ENCODE peak calls at places on chromosomes 5 and 9, in four cellular contexts. B is fibroblast of lung, V is SK-N-SH, R is neuronal stem cell. Y is an unnamed sample.

GRCh38 chr5:117657591-117657990 is 1083.0 kb upstream of the SEMA6A start:
- DNase-seq in R (no peak), V (peak; percentile 11), B (peak; percentile 0), Y (no peak)

GRCh38 chr5:88667187-88668141 is 215.5 kb downstream of the MEF2C start:
- DNase-seq in V (no peak), R (no peak), B (peak; percentile 65), Y (peak; percentile 79)

GRCh38 chr5:163005949-163006348 is 431.4 kb upstream of the CCNG1 start:
- DNase-seq in R (no peak), V (no peak), B (peak; percentile 1), Y (no peak)

GRCh38 chr5:59757442-59757841 is 136.1 kb downstream of the PDE4D start:
- DNase-seq in V (no peak), B (peak; percentile 32), R (no peak), Y (no peak)

GRCh38 chr5:116371935-116372334 is 202.7 kb downstream of the SEMA6A start:
- DNase-seq in V (no peak), R (no peak), B (no peak), Y (no peak)

GRCh38 chr5:135024956-135025729 is 8.9 kb downstream of the PITX1 start:
- DNase-seq in V (no peak), B (no peak), R (no peak), Y (no peak)

GRCh38 chr5:134506054-134507039 is 19.1 kb upstream of the JADE2 start:
- DNase-seq in B (no peak), R (no peak), V (no peak), Y (peak; percentile 94)

GRCh38 chr5:135140805-135141204 is 106.8 kb upstream of the PITX1 start:
- DNase-seq in B (peak; percentile 85), V (no peak), R (no peak), Y (no peak)

GRCh38 chr9:3912260-3912659 is 386.5 kb upstream of the RFX3 start:
- DNase-seq in B (peak; percentile 89), V (no peak), R (no peak), Y (no peak)

GRCh38 chr5:79772651-79773050 is 83.0 kb downstream of the CMYA5 start:
- DNase-seq in V (no peak), R (no peak), B (no peak), Y (no peak)

GRCh38 chr9:20621553-20622329 is 558 bp downstream of the MLLT3 start:
- DNase-seq in B (peak; percentile 78), V (peak; percentile 84), R (peak; percentile 72), Y (peak; percentile 83)

GRCh38 chr5:135185461-135186075 is 151.5 kb upstream of the PITX1 start:
- DNase-seq in B (peak; percentile 82), V (no peak), R (no peak), Y (peak; percentile 40)

GRCh38 chr5:91052977-91053732 is 330.0 kb downstream of the ARRDC3 start:
- DNase-seq in V (no peak), R (no peak), B (no peak), Y (no peak)

GRCh38 chr9:92206490-92206889 is 87.0 kb downstream of the IARS1 start:
- DNase-seq in V (no peak), R (no peak), B (peak; percentile 23), Y (no peak)

GRCh38 chr9:116899337-116900006 is 212.4 kb downstream of the TRIM32 start:
- DNase-seq in B (peak; percentile 51), V (no peak), R (no peak), Y (peak; percentile 63)

GRCh38 chr9:85995612-85996011 is 54.7 kb downstream of the NAA35 start:
- DNase-seq in R (no peak), V (no peak), B (no peak), Y (no peak)

GRCh38 chr5:133396187-133396621 is 216.1 kb downstream of the FSTL4 start:
- DNase-seq in R (peak; percentile 49), B (no peak), V (no peak), Y (peak; percentile 83)

GRCh38 chr5:158538506-158539074 is 561.1 kb downstream of the EBF1 start:
- DNase-seq in R (no peak), B (no peak), V (no peak), Y (peak; percentile 76)

GRCh38 chr9:110900917-110901316 is 137.4 kb downstream of the LPAR1 start:
- DNase-seq in R (no peak), V (no peak), B (peak; percentile 35), Y (no peak)

GRCh38 chr5:5494489-5495402 is 72.3 kb downstream of the ICE1 start:
- DNase-seq in V (peak; percentile 24), B (peak; percentile 48), R (peak; percentile 72), Y (peak; percentile 98)

GRCh38 chr5:112245616-112246015 is 173.5 kb downstream of the EPB41L4A start:
- DNase-seq in B (no peak), R (peak; percentile 35), V (no peak), Y (peak; percentile 53)

GRCh38 chr9:96618209-96619108 is 1.2 kb downstream of the CDC14B start:
- DNase-seq in R (no peak), B (peak; percentile 51), V (peak; percentile 63), Y (peak; percentile 75)

GRCh38 chr5:5317976-5318375 is 104.5 kb upstream of the ICE1 start:
- DNase-seq in V (no peak), B (no peak), R (no peak), Y (peak; percentile 41)

GRCh38 chr9:98207606-98208005 is 15.2 kb upstream of the CORO2A start:
- DNase-seq in R (no peak), V (no peak), B (no peak), Y (no peak)

GRCh38 chr9:128762664-128763449 is 8.9 kb downstream of the ZER1 start:
- DNase-seq in B (no peak), R (no peak), V (no peak), Y (no peak)

GRCh38 chr5:158382473-158382872 is 523.5 kb upstream of the CLINT1 start:
- DNase-seq in B (peak; percentile 97), V (no peak), R (no peak), Y (peak; percentile 81)

GRCh38 chr5:305459-305858 is 16.1 kb upstream of the AHRR start:
- DNase-seq in B (no peak), R (no peak), V (no peak), Y (peak; percentile 26)

GRCh38 chr9:79312686-79313421 is 258.9 kb upstream of the TLE4 start:
- DNase-seq in R (no peak), V (no peak), B (no peak), Y (peak; percentile 63)

DNA sequence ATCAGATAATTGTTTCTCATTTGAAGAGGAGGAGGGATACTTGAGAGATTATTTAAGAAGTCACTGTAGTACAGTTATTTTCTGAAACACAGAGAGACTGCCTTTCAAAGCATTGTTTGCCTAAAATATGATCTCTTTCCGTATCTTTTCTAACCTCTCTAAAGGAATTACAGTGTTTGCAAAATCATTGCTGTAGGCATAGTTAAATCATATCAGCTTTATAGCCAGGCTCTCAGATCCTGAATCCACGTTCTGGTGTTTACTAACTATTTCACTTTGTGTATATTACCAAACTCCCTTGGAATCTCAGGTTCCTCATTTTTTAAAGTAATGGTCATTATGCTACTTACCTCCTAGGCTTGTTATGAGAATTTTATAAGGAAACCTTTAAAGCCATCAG is 1151.6 kb upstream of the CDH9 start:
- DNase-seq in B (no peak), V (no peak), R (no peak), Y (no peak)
- H3K27ac ChIP-seq in B (no peak overlapping the region), V (no peak overlapping the region), R (no peak overlapping the region), Y (no peak overlapping the region)

DNA sequence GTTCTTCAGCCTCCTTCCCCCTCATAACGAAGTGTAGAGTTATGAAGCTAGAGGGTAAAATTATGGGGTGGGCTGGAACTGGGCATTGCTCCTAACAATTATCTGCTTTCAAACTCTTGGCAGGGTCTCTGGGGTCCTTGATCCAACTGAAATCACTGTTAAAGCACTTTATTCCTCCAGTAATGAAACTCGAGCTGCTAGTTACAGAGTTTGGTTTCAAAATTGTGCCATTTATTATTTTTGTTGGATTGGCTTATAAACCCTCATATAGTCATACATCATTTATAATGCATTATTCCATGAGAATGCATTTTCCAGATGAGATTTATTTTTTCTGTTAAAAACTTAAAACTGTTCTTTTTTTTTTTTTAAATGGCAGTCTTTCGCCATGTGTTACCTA is 158.5 kb downstream of the RGS3 start:
- DNase-seq in V (no peak), R (no peak), B (no peak), Y (peak; percentile 17)
- H3K4me3 ChIP-seq in V (no peak overlapping the region), R (no peak overlapping the region), B (no peak overlapping the region), Y (no peak overlapping the region)

GRCh38 chr5:14416709-14417108 is 164.9 kb upstream of the OTULINL start:
- DNase-seq in V (no peak), B (peak; percentile 23), R (no peak), Y (peak; percentile 72)

GRCh38 chr5:14419686-14420085 is 161.9 kb upstream of the OTULINL start:
- DNase-seq in B (no peak), V (no peak), R (no peak), Y (no peak)

GRCh38 chr5:14415516-14416074 is 166.0 kb upstream of the OTULINL start:
- DNase-seq in B (peak; percentile 22), R (no peak), V (no peak), Y (no peak)

GRCh38 chr5:14417792-14418765 is 163.5 kb upstream of the OTULINL start:
- DNase-seq in B (peak; percentile 62), R (no peak), V (peak; percentile 62), Y (peak; percentile 75)

GRCh38 chr5:14417232-14417730 is 164.3 kb upstream of the OTULINL start:
- DNase-seq in R (no peak), B (peak; percentile 76), V (peak; percentile 88), Y (peak; percentile 88)
- H3K9ac ChIP-seq in R (no peak overlapping the region), B (no peak overlapping the region), V (peak overlapping the region; percentile 50), Y (no peak overlapping the region)

GRCh38 chr5:10726913-10727517 is 34.0 kb downstream of the DAP start:
- DNase-seq in B (no peak), V (no peak), R (no peak), Y (no peak)
- H3K27ac ChIP-seq in B (peak overlapping the region; percentile 19), V (peak overlapping the region; percentile 94), R (no peak overlapping the region), Y (no peak overlapping the region)

GRCh38 chr9:137166242-137167112 is 3.4 kb downstream of the LRRC26 start:
- DNase-seq in R (no peak), V (peak; percentile 50), B (no peak), Y (no peak)
- H3K4me3 ChIP-seq in R (no peak overlapping the region), V (no peak overlapping the region), B (no peak overlapping the region), Y (no peak overlapping the region)

DNA sequence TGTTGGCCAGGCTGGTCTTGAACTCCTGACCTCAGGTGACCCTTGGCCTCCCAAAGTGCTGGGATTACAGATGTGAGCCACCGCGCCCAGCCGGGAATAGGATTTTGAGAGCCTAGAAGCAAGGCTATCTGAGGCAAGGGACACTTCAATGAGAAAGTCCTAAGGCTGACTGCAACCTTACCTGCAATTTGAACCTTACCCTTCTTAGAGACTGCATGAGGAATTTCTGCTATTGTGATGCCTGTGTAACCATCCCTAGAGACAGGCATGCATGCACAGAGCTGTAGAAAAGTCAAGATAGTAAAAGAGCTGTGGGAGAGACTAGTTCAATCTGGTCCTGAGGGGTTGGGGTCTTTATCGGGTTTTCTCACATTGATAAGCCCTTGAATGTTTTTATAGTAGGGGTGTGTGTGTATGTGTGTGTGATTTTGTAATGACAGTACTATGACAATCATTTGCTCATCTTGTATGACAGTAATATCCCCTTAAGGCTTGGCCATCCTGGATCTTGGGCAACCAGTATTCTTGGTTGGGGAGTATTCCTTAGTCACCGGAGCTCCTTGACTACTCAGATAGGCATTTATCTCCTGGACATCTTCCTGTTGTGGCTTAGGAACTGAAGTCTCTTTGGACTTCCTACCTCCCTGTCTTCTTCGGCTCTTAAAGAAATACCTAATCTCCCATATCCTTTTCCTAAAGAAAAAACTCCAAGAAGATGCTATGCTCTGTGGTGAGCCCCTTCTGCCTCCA is 11.2 kb downstream of the DNAJB5 start:
- DNase-seq in R (no peak), B (peak; percentile 55), V (peak; percentile 0), Y (peak; percentile 30)
- H3K9ac ChIP-seq in R (no peak overlapping the region), B (no peak overlapping the region), V (no peak overlapping the region), Y (no peak overlapping the region)

DNA sequence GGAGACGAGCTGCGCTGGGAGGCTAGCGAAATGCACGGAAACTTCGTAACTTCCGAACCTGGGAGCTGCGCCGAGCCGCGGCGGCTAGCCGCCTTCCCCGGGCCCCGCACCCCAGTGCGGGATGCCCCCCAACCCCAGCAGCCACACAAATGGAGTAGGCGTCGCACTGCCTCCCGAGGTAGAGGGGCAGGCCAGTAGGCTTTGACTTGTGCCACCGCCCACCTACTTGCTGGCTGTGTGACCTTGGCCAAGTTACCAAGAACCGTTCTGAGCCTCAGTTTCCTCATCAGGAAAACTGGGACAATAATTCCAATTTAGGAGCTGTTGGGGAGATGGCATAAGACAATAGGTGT is 540 bp upstream of the STRBP start:
- DNase-seq in B (no peak), R (no peak), V (no peak), Y (no peak)
- H3K27ac ChIP-seq in B (no peak overlapping the region), R (peak overlapping the region; percentile 70), V (no peak overlapping the region), Y (no peak overlapping the region)